ENCODE peak calls at places on chromosomes 2 and 18, in six cellular contexts. One of them, this sample, is unnamed.

GRCh38 chr2:1088192-1088860 is 137.7 kb downstream of the SNTG2 start:
- DNase-seq in amygdala: no peak
- DNase-seq in activated T-helper 1 cell treated with Interleukin-2 at 50 U/mL for 16 hours: no peak
- DNase-seq in Calu3: no peak
- DNase-seq in type B pancreatic cell: no peak
- DNase-seq in stimulated activated CD4-positive, alpha-beta T cell treated with anti-CD3 and anti-CD28 coated beads, Interleukin-4, amount 100 ng/mL, for 4 hours: no peak
- DNase-seq in this sample: no peak

GRCh38 chr2:74514368-74515270 is at the start of gene TLX2:
- DNase-seq in activated T-helper 1 cell treated with Interleukin-2 at 50 U/mL for 16 hours: no peak
- DNase-seq in type B pancreatic cell: no peak
- DNase-seq in Calu3: no peak
- DNase-seq in stimulated activated CD4-positive, alpha-beta T cell treated with anti-CD3 and anti-CD28 coated beads, Interleukin-4, amount 100 ng/mL, for 4 hours: no peak
- DNase-seq in amygdala: no peak
- DNase-seq in this sample: peak; percentile 18

GRCh38 chr2:53826587-53827397 is 33.0 kb downstream of the GPR75 start:
- DNase-seq in type B pancreatic cell: no peak
- DNase-seq in stimulated activated CD4-positive, alpha-beta T cell treated with anti-CD3 and anti-CD28 coated beads, Interleukin-4, amount 100 ng/mL, for 4 hours: no peak
- DNase-seq in amygdala: no peak
- DNase-seq in Calu3: no peak
- DNase-seq in activated T-helper 1 cell treated with Interleukin-2 at 50 U/mL for 16 hours: no peak
- DNase-seq in this sample: no peak

GRCh38 chr2:240983996-240984498 is 14.4 kb upstream of the SNED1 start:
- DNase-seq in stimulated activated CD4-positive, alpha-beta T cell treated with anti-CD3 and anti-CD28 coated beads, Interleukin-4, amount 100 ng/mL, for 4 hours: no peak
- DNase-seq in amygdala: no peak
- DNase-seq in type B pancreatic cell: no peak
- DNase-seq in activated T-helper 1 cell treated with Interleukin-2 at 50 U/mL for 16 hours: no peak
- DNase-seq in Calu3: no peak
- DNase-seq in this sample: no peak

GRCh38 chr2:71897145-71897495 is 250.5 kb downstream of the CYP26B1 start:
- DNase-seq in Calu3: no peak
- DNase-seq in type B pancreatic cell: no peak
- DNase-seq in activated T-helper 1 cell treated with Interleukin-2 at 50 U/mL for 16 hours: no peak
- DNase-seq in amygdala: no peak
- DNase-seq in stimulated activated CD4-positive, alpha-beta T cell treated with anti-CD3 and anti-CD28 coated beads, Interleukin-4, amount 100 ng/mL, for 4 hours: no peak
- DNase-seq in this sample: no peak

GRCh38 chr2:236769981-236770671 is 200.5 kb downstream of the ACKR3 start:
- DNase-seq in type B pancreatic cell: no peak
- DNase-seq in stimulated activated CD4-positive, alpha-beta T cell treated with anti-CD3 and anti-CD28 coated beads, Interleukin-4, amount 100 ng/mL, for 4 hours: no peak
- DNase-seq in activated T-helper 1 cell treated with Interleukin-2 at 50 U/mL for 16 hours: no peak
- DNase-seq in amygdala: no peak
- DNase-seq in Calu3: no peak
- DNase-seq in this sample: no peak

GRCh38 chr2:68925298-68925885 is 27.3 kb downstream of the GKN2 start:
- DNase-seq in amygdala: no peak
- DNase-seq in stimulated activated CD4-positive, alpha-beta T cell treated with anti-CD3 and anti-CD28 coated beads, Interleukin-4, amount 100 ng/mL, for 4 hours: no peak
- DNase-seq in Calu3: peak; percentile 55
- DNase-seq in activated T-helper 1 cell treated with Interleukin-2 at 50 U/mL for 16 hours: peak; percentile 26
- DNase-seq in type B pancreatic cell: no peak
- DNase-seq in this sample: peak; percentile 45

GRCh38 chr18:32879497-32879896 is 106.7 kb upstream of the KLHL14 start:
- DNase-seq in amygdala: no peak
- DNase-seq in type B pancreatic cell: no peak
- DNase-seq in stimulated activated CD4-positive, alpha-beta T cell treated with anti-CD3 and anti-CD28 coated beads, Interleukin-4, amount 100 ng/mL, for 4 hours: no peak
- DNase-seq in Calu3: no peak
- DNase-seq in activated T-helper 1 cell treated with Interleukin-2 at 50 U/mL for 16 hours: no peak
- DNase-seq in this sample: no peak

GRCh38 chr2:68832161-68832869 is 38.9 kb downstream of the BMP10 start:
- DNase-seq in Calu3: peak; percentile 71
- DNase-seq in type B pancreatic cell: no peak
- DNase-seq in stimulated activated CD4-positive, alpha-beta T cell treated with anti-CD3 and anti-CD28 coated beads, Interleukin-4, amount 100 ng/mL, for 4 hours: peak; percentile 18
- DNase-seq in amygdala: peak; percentile 12
- DNase-seq in activated T-helper 1 cell treated with Interleukin-2 at 50 U/mL for 16 hours: no peak
- DNase-seq in this sample: peak; percentile 9

GRCh38 chr18:44771957-44772917 is 91.5 kb downstream of the SETBP1 start:
- DNase-seq in Calu3: no peak
- DNase-seq in activated T-helper 1 cell treated with Interleukin-2 at 50 U/mL for 16 hours: no peak
- DNase-seq in amygdala: no peak
- DNase-seq in type B pancreatic cell: no peak
- DNase-seq in stimulated activated CD4-positive, alpha-beta T cell treated with anti-CD3 and anti-CD28 coated beads, Interleukin-4, amount 100 ng/mL, for 4 hours: no peak
- DNase-seq in this sample: no peak

GRCh38 chr2:99552529-99552928 is 62.7 kb upstream of the REV1 start:
- DNase-seq in type B pancreatic cell: no peak
- DNase-seq in amygdala: no peak
- DNase-seq in Calu3: no peak
- DNase-seq in stimulated activated CD4-positive, alpha-beta T cell treated with anti-CD3 and anti-CD28 coated beads, Interleukin-4, amount 100 ng/mL, for 4 hours: no peak
- DNase-seq in activated T-helper 1 cell treated with Interleukin-2 at 50 U/mL for 16 hours: no peak
- DNase-seq in this sample: no peak

GRCh38 chr18:5997361-5997760 is 102.0 kb upstream of the TMEM200C start:
- DNase-seq in type B pancreatic cell: no peak
- DNase-seq in activated T-helper 1 cell treated with Interleukin-2 at 50 U/mL for 16 hours: no peak
- DNase-seq in stimulated activated CD4-positive, alpha-beta T cell treated with anti-CD3 and anti-CD28 coated beads, Interleukin-4, amount 100 ng/mL, for 4 hours: no peak
- DNase-seq in Calu3: no peak
- DNase-seq in amygdala: no peak
- DNase-seq in this sample: no peak

This sample was measured in CD8-positive, alpha-beta memory T cell.